ENCODE peak calls at places on chromosomes 6 and 20, in eight cellular contexts. G is GM12878, Q is body of pancreas, N is PC-3, E is HFF-Myc, M is prostate gland, Z is MM.1S, S is progenitor cell of endocrine pancreas. L is an unnamed sample.

GRCh38 chr6:143279385-143279784 is 171.1 kb downstream of the ADAT2 start:
- DNase-seq in G (no peak), Q (peak; percentile 22), N (peak; percentile 25), E (no peak), M (no peak), Z (no peak), S (no peak), L (peak; percentile 24)

GRCh38 chr6:105911106-105911629 is 175.0 kb upstream of the PRDM1 start:
- DNase-seq in G (no peak), Q (peak; percentile 19), N (no peak), E (no peak), M (no peak), Z (no peak), S (no peak), L (no peak)

GRCh38 chr6:16704706-16705402 is 56.4 kb downstream of the ATXN1 start:
- DNase-seq in G (no peak), Q (no peak), N (peak; percentile 54), E (no peak), M (no peak), Z (no peak), S (no peak), L (no peak)

GRCh38 chr6:92847988-92848387 is 571.4 kb downstream of the EPHA7 start:
- DNase-seq in G (no peak), Q (no peak), N (no peak), E (no peak), M (no peak), Z (no peak), S (no peak), L (no peak)

GRCh38 chr20:34175072-34175471 is 63.0 kb upstream of the EIF2S2 start:
- DNase-seq in G (no peak), Q (no peak), N (no peak), E (no peak), M (no peak), Z (no peak), S (no peak), L (no peak)

GRCh38 chr6:11196511-11197174 is 35.8 kb downstream of the NEDD9 start:
- DNase-seq in G (no peak), Q (no peak), N (no peak), E (peak; percentile 83), M (no peak), Z (no peak), S (no peak), L (no peak)

GRCh38 chr6:484086-484728 is 92.7 kb downstream of the IRF4 start:
- DNase-seq in G (peak; percentile 40), Q (no peak), N (no peak), E (no peak), M (no peak), Z (no peak), S (no peak), L (no peak)

GRCh38 chr6:31495580-31495979 is 2.4 kb upstream of the MICB start:
- DNase-seq in G (no peak), Q (no peak), N (peak; percentile 57), E (no peak), M (no peak), Z (no peak), S (no peak), L (no peak)

GRCh38 chr6:14852375-14852774 is 393.5 kb upstream of the JARID2 start:
- DNase-seq in G (no peak), Q (no peak), N (no peak), E (no peak), M (no peak), Z (no peak), S (no peak), L (no peak)

GRCh38 chr6:12479885-12480284 is 189.7 kb downstream of the EDN1 start:
- DNase-seq in G (no peak), Q (no peak), N (no peak), E (peak; percentile 52), M (no peak), Z (no peak), S (no peak), L (no peak)

GRCh38 chr20:22578221-22579118 is 5.9 kb downstream of the FOXA2 start:
- DNase-seq in G (no peak), Q (peak; percentile 68), N (peak; percentile 39), E (no peak), M (no peak), Z (no peak), S (peak; percentile 62), L (no peak)

GRCh38 chr6:25713802-25714201 is 40.7 kb upstream of the SLC17A4 start:
- DNase-seq in G (no peak), Q (no peak), N (no peak), E (no peak), M (no peak), Z (no peak), S (no peak), L (no peak)

GRCh38 chr20:17968366-17969275 is at the start of the genes MGME1 and SNX5:
- DNase-seq in G (peak; percentile 96), Q (peak; percentile 99), N (peak; percentile 100), E (peak; percentile 98), M (peak; percentile 99), Z (peak; percentile 100), S (peak; percentile 98), L (peak; percentile 98)
- TF ChIP-seq CTCF in G (no peak), Q (no peak), N (no peak), E (no peak), M (no peak), Z (no peak), S (no peak), L (no peak)

GRCh38 chr20:44648068-44648467 is 3.4 kb downstream of the ADA start:
- DNase-seq in G (no peak), Q (no peak), N (no peak), E (no peak), M (no peak), Z (peak; percentile 63), S (no peak), L (no peak)
- TF ChIP-seq CTCF in G (no peak), Q (no peak), N (no peak), E (no peak), M (no peak), Z (peak; percentile 3), S (no peak), L (no peak)

GRCh38 chr6:116108836-116109235 is 8.2 kb downstream of the NT5DC1 start:
- DNase-seq in G (no peak), Q (no peak), N (no peak), E (no peak), M (no peak), Z (no peak), S (no peak), L (no peak)

GRCh38 chr6:116115781-116116180 is 10.2 kb downstream of the COL10A1 start:
- DNase-seq in G (no peak), Q (no peak), N (peak; percentile 6), E (no peak), M (no peak), Z (no peak), S (no peak), L (no peak)

GRCh38 chr6:116106146-116106545 is 5.5 kb downstream of the NT5DC1 start:
- DNase-seq in G (no peak), Q (no peak), N (no peak), E (no peak), M (no peak), Z (no peak), S (no peak), L (no peak)

GRCh38 chr6:116113386-116113785 is 12.5 kb downstream of the COL10A1 start:
- DNase-seq in G (no peak), Q (no peak), N (no peak), E (no peak), M (no peak), Z (no peak), S (no peak), L (no peak)

DNA sequence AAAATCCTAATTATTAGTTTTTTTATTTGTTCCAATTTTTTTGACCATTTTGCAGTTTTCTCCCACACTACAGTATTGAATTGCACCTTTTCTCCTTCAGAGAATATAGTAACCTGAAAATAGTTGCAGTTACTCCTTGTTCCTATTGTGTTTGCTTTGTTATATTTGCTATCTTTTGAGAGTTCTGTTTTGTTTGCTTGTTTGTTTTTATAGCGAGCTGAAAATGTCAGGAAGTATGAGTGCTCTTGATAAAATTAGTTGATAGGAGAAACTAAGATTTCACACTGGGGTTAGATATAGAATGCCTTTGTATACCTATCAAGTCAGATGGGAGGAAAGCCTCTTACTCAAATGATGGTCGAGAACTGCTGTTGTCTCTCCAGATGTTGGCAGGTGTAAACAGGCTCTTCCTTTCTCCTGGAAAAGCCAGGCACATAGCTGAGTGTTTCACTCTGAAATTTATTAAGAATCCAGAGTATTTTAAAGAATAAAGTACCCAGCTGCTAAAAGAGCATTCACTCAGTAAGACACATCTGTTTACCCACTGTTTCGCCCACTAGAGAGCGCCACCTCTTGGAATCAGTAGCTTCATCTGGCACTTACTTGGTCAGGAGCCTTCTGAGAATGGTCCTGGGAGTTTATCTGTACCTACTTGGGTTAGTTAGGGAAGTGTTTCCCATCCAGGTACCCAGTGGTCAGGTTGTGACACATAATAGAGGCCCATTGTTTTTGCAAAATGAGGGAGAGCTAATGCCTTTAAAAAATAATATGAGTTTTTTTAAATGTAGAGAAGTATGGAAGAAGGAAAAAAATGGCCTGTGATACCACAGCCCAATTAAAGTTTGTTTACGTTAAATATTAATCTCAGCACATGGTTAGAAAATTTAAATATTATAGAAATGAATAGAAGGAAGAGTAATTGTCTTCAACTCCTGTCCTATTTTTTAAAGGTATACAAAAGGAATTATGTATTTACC is 11.2 kb downstream of the NT5DC1 start:
- DNase-seq in G (no peak), Q (peak; percentile 39), N (peak; percentile 64), E (no peak), M (no peak), Z (peak; percentile 36), S (no peak), L (no peak)
- TF ChIP-seq CTCF in G (peak; percentile 74), Q (peak; percentile 17), N (peak; percentile 79), E (peak; percentile 77), M (no peak), Z (peak; percentile 66), S (peak; percentile 59), L (peak; percentile 53)

DNA sequence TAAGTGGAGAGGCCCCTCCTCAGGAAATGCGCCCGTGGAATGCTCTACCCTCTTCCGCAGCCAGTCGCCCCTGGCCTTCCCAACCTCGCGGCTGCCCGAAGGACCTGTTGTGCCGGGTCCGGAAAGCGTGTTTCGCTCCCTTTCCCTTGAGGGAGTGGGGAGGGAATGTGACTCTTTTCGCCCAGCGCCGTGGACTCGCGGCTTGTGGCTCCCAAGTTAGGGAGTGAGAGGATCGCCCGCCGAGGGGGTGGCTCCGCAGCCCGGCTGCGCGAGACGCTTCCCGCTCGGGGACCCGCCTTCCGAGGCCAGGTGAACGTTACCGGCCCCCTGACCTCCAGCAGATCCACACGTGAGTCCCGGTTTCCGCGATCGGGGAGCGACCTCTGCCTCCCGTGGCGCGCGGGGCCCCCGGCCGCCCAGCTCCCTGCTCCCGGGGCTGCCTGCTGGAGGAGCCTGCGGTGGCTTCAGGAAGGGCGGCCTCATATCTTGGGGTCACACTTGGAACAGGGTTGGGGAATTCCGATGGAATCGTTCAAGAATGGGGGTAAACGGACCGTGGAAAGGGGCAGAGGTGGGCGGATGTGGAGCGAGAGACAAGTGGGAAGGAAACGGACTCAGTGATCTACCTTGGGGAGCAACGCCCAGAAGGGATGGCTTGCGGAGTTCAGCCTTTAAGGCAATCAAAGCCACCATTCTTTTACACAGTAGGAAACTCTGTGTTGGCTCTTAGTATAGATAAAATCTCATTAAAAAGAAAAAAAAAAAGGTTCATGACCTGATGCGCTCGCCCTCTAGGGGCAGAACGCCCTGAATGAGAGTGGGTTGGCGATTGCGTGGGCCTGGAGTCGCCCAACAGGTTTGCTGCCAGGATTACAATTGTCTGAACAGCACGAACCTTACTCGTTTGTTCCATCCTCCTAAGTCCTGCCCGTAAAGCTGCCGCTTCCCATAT is 887 bp downstream of the TPD52L1 start:
- DNase-seq in G (no peak), Q (peak; percentile 63), N (peak; percentile 58), E (no peak), M (peak; percentile 66), Z (no peak), S (peak; percentile 21), L (peak; percentile 19)
- TF ChIP-seq CTCF in G (no peak), Q (peak; percentile 49), N (peak; percentile 58), E (peak; percentile 15), M (peak; percentile 40), Z (peak; percentile 23), S (peak; percentile 69), L (no peak)

GRCh38 chr6:83071023-83071422 is 3.6 kb downstream of the DOP1A start:
- DNase-seq in G (peak; percentile 60), Q (no peak), N (no peak), E (no peak), M (no peak), Z (peak; percentile 63), S (no peak), L (no peak)
- TF ChIP-seq CTCF in G (no peak), Q (no peak), N (no peak), E (no peak), M (no peak), Z (no peak), S (no peak), L (no peak)

L was measured in GM10248.